ENCODE peak calls at places on chromosomes 4 and X, in six cellular contexts. U is upper lobe of left lung, Q is K562, K is GM12878, M is HCT116, E is HepG2. T is an unnamed sample.

GRCh38 chrX:106484233-106484632 is 127.5 kb upstream of the RADX start:
- ATAC-seq in U (no peak), Q (no peak), K (peak; percentile 96), M (no peak), E (no peak), T (no peak)

GRCh38 chr4:6747690-6748068 is 31.7 kb downstream of the BLOC1S4 start:
- ATAC-seq in U (peak; percentile 38), Q (no peak), K (peak; percentile 32), M (no peak), E (no peak), T (no peak)

GRCh38 chrX:49042581-49043219 is 457 bp downstream of the TFE3 start:
- ATAC-seq in U (peak; percentile 2), Q (no peak), K (no peak), M (no peak), E (peak; percentile 20), T (no peak)

GRCh38 chr4:90246841-90247240 is 119.6 kb downstream of the CCSER1 start:
- ATAC-seq in U (no peak), Q (no peak), K (no peak), M (no peak), E (no peak), T (no peak)

GRCh38 chr4:80360102-80360501 is 24.6 kb downstream of the CFAP299 start:
- ATAC-seq in U (no peak), Q (no peak), K (peak; percentile 36), M (no peak), E (no peak), T (no peak)

GRCh38 chrX:261167-261857 is 19.9 kb upstream of the PLCXD1 start:
- ATAC-seq in U (peak; percentile 51), Q (peak; percentile 68), K (no peak), M (peak; percentile 74), E (peak; percentile 67), T (peak; percentile 13)

GRCh38 chr4:24416293-24416692 is 168.1 kb downstream of the DHX15 start:
- ATAC-seq in U (no peak), Q (no peak), K (no peak), M (no peak), E (no peak), T (no peak)

GRCh38 chr4:38026138-38026740 is 66.0 kb downstream of the PTTG2 start:
- ATAC-seq in U (no peak), Q (no peak), K (no peak), M (no peak), E (no peak), T (no peak)

GRCh38 chr4:184143770-184144564 is 73.7 kb downstream of the ENPP6 start:
- ATAC-seq in U (peak; percentile 11), Q (peak; percentile 66), K (no peak), M (peak; percentile 74), E (peak; percentile 83), T (no peak)

GRCh38 chr4:125838239-125838601 is 523.5 kb downstream of the FAT4 start:
- ATAC-seq in U (no peak), Q (no peak), K (no peak), M (no peak), E (no peak), T (no peak)

GRCh38 chrX:71514367-71515038 is 18.4 kb upstream of the OGT start:
- ATAC-seq in U (no peak), Q (peak; percentile 72), K (peak; percentile 95), M (no peak), E (no peak), T (no peak)

GRCh38 chrX:101904996-101905395 is 26.8 kb downstream of the ZMAT1 start:
- ATAC-seq in U (no peak), Q (no peak), K (no peak), M (no peak), E (no peak), T (no peak)

GRCh38 chrX:150212672-150213480 is 150.2 kb upstream of the MAMLD1 start:
- ATAC-seq in U (no peak), Q (no peak), K (no peak), M (no peak), E (peak; percentile 50), T (no peak)

GRCh38 chr4:72094054-72094780 is 62.4 kb downstream of the NPFFR2 start:
- ATAC-seq in U (peak; percentile 38), Q (no peak), K (peak; percentile 36), M (no peak), E (no peak), T (no peak)

GRCh38 chr4:168998596-168998995 is 11.5 kb downstream of the CBR4 start:
- ATAC-seq in U (no peak), Q (no peak), K (no peak), M (no peak), E (no peak), T (no peak)

GRCh38 chr4:126899382-126899801 is 733.4 kb upstream of the INTU start:
- ATAC-seq in U (peak; percentile 92), Q (no peak), K (no peak), M (peak; percentile 76), E (no peak), T (peak; percentile 78)
- TF ChIP-seq POLR2AphosphoS5 in U (no peak), Q (no peak), K (no peak), M (no peak), E (no peak), T (peak; percentile 33)

GRCh38 chr4:86939737-86940141 is 4.9 kb downstream of the AFF1 start:
- ATAC-seq in U (no peak), Q (no peak), K (peak; percentile 55), M (no peak), E (no peak), T (no peak)

GRCh38 chr4:86940176-86940575 is 5.4 kb downstream of the AFF1 start:
- ATAC-seq in U (no peak), Q (no peak), K (peak; percentile 1), M (no peak), E (no peak), T (no peak)

GRCh38 chr4:86935833-86936721 is 1.3 kb downstream of the AFF1 start:
- ATAC-seq in U (peak; percentile 77), Q (peak; percentile 73), K (peak; percentile 60), M (peak; percentile 68), E (peak; percentile 77), T (peak; percentile 51)

GRCh38 chr4:86940920-86941460 is 6.2 kb downstream of the AFF1 start:
- ATAC-seq in U (no peak), Q (peak; percentile 12), K (no peak), M (no peak), E (no peak), T (no peak)

GRCh38 chr4:86939123-86939522 is 4.3 kb downstream of the AFF1 start:
- ATAC-seq in U (no peak), Q (no peak), K (no peak), M (no peak), E (no peak), T (no peak)
- H3K4me1 ChIP-seq in U (peaks cover 51% of the 10 kb centered on the region), Q (peaks cover 18% of the 10 kb centered on the region), K (peaks cover 28% of the 10 kb centered on the region), M (peaks cover 31% of the 10 kb centered on the region), E (peaks cover 72% of the 10 kb centered on the region), T (peaks cover 13% of the 10 kb centered on the region)

GRCh38 chrX:53045002-53045401 is 3.6 kb upstream of the GPR173 start:
- ATAC-seq in U (no peak), Q (no peak), K (no peak), M (no peak), E (no peak), T (no peak)

GRCh38 chrX:53036149-53036548 is 12.4 kb upstream of the GPR173 start:
- ATAC-seq in U (no peak), Q (no peak), K (no peak), M (no peak), E (no peak), T (no peak)

DNA sequence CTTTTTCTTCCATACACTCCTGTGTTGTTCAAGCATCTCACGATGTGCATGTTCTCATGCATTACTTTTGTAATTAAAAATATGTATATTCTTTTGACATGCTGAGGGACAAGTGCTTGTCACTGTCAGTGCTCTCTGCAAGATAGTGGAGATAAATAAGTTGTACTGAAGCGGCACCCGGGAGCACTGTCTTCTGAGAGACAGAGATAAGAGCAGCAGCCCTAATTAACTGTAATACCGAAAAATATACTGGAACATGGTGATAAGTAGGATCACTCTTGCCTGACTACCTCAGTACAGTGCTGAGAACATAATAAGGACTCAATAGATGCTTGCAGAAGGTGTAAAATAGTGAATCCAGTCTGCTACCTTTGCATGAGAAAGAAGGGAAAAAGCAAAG is 9.3 kb upstream of the GPR173 start:
- ATAC-seq in U (no peak), Q (no peak), K (no peak), M (no peak), E (no peak), T (no peak)
- TF ChIP-seq POLR2A in U (no peak), Q (no peak), K (no peak), M (no peak), E (no peak), T (no peak)

DNA sequence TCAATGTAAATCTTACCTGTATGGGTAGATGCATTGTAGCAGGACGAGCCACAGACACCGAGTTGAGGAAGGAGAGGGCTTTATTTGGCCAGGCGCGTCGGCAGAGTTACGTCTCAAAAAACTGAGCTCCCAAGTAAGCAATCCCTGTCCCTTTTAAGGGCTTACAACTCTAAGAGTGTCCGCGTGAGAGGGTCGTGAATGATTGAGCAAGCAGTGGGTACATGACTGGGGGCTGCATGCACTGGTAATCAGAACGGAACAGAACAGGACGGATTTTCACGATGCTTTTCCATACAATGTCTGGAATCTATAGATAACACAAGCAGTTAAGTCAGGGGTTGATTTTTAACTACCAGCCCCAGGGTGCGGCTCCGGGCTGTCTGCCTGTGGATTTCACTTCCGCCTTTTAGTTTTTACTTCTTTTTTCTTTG is 524.9 kb upstream of the HTR2C start:
- ATAC-seq in U (no peak), Q (peak; percentile 71), K (peak; percentile 25), M (no peak), E (no peak), T (no peak)
- TF ChIP-seq POLR2AphosphoS5 in U (no peak), Q (peak; percentile 62), K (no peak), M (no peak), E (no peak), T (no peak)

GRCh38 chr4:1777822-1778641 is 15.1 kb upstream of the FGFR3 start:
- ATAC-seq in U (no peak), Q (peak; percentile 88), K (peak; percentile 10), M (peak; percentile 66), E (peak; percentile 39), T (no peak)

GRCh38 chr4:1778642-1779392 is 14.3 kb upstream of the FGFR3 start:
- ATAC-seq in U (no peak), Q (no peak), K (no peak), M (no peak), E (no peak), T (no peak)

GRCh38 chr4:1776521-1777161 is 16.5 kb upstream of the FGFR3 start:
- ATAC-seq in U (no peak), Q (no peak), K (no peak), M (no peak), E (peak; percentile 42), T (no peak)

GRCh38 chr4:1773754-1774153 is 19.3 kb upstream of the FGFR3 start:
- ATAC-seq in U (no peak), Q (no peak), K (no peak), M (no peak), E (no peak), T (no peak)

GRCh38 chr4:1775731-1776500 is 17.2 kb upstream of the FGFR3 start:
- ATAC-seq in U (no peak), Q (no peak), K (peak; percentile 40), M (no peak), E (peak; percentile 21), T (no peak)
- H3K4me1 ChIP-seq in U (no peaks in the 10 kb centered on the region), Q (peaks cover 91% of the 10 kb centered on the region), K (peaks cover 6% of the 10 kb centered on the region), M (peaks cover 11% of the 10 kb centered on the region), E (peaks cover 99% of the 10 kb centered on the region), T (no peaks in the 10 kb centered on the region)